ENCODE peak calls at places on chromosomes 3 and 15, in six cellular contexts. W, L, V, R, Q and T are unnamed samples.

GRCh38 chr3:157418104-157418503 is 18.5 kb upstream of the PTX3 start:
- DNase-seq in W (no peak), L (no peak), V (no peak), R (no peak), Q (no peak), T (no peak)

GRCh38 chr15:66718220-66718988 is 16.4 kb downstream of the SMAD6 start:
- DNase-seq in W (no peak), L (no peak), V (no peak), R (no peak), Q (no peak), T (no peak)

GRCh38 chr3:186487819-186488218 is 56.4 kb downstream of the CRYGS start:
- DNase-seq in W (peak; percentile 6), L (no peak), V (no peak), R (no peak), Q (no peak), T (no peak)

GRCh38 chr3:122415762-122416654 is at the start of gene WDR5B:
- DNase-seq in W (peak; percentile 98), L (peak; percentile 99), V (peak; percentile 97), R (peak; percentile 94), Q (peak; percentile 98), T (peak; percentile 100)

GRCh38 chr3:94647131-94647530 is 584.3 kb downstream of the NSUN3 start:
- DNase-seq in W (no peak), L (no peak), V (no peak), R (no peak), Q (peak; percentile 45), T (no peak)

GRCh38 chr3:87968668-87969067 is 90.1 kb downstream of the CGGBP1 start:
- DNase-seq in W (no peak), L (no peak), V (no peak), R (no peak), Q (no peak), T (no peak)

GRCh38 chr3:42209917-42210316 is 56.1 kb downstream of the CCK start:
- DNase-seq in W (no peak), L (no peak), V (no peak), R (no peak), Q (no peak), T (no peak)

GRCh38 chr3:36679384-36680200 is 84.8 kb downstream of the DCLK3 start:
- DNase-seq in W (peak; percentile 93), L (no peak), V (no peak), R (peak; percentile 58), Q (peak; percentile 46), T (peak; percentile 59)

GRCh38 chr3:14222900-14223594 is 44.4 kb downstream of the LSM3 start:
- DNase-seq in W (peak; percentile 65), L (no peak), V (no peak), R (no peak), Q (no peak), T (no peak)

GRCh38 chr15:80455668-80456442 is 51.7 kb downstream of the ARNT2 start:
- DNase-seq in W (peak; percentile 91), L (peak; percentile 83), V (peak; percentile 33), R (peak; percentile 93), Q (peak; percentile 78), T (peak; percentile 82)

GRCh38 chr3:46660543-46661523 is 32.6 kb downstream of the ALS2CL start:
- DNase-seq in W (no peak), L (no peak), V (peak; percentile 65), R (no peak), Q (no peak), T (no peak)

GRCh38 chr3:48407542-48408099 is 22.3 kb downstream of the PLXNB1 start:
- DNase-seq in W (no peak), L (no peak), V (no peak), R (no peak), Q (no peak), T (no peak)

GRCh38 chr3:50205719-50206276 is 727 bp downstream of the SLC38A3 start:
- DNase-seq in W (no peak), L (peak; percentile 73), V (peak; percentile 50), R (no peak), Q (no peak), T (no peak)

GRCh38 chr3:179446501-179446900 is 4.8 kb downstream of the GNB4 start:
- DNase-seq in W (peak; percentile 55), L (peak; percentile 28), V (no peak), R (no peak), Q (peak; percentile 24), T (no peak)

GRCh38 chr3:126329927-126330725 is 27.1 kb downstream of the KLF15 start:
- DNase-seq in W (no peak), L (no peak), V (no peak), R (no peak), Q (no peak), T (no peak)

GRCh38 chr3:195147649-195148121 is 123.3 kb downstream of the XXYLT1 start:
- DNase-seq in W (peak; percentile 75), L (no peak), V (peak; percentile 55), R (no peak), Q (no peak), T (no peak)

GRCh38 chr3:40649346-40649745 is 124.6 kb downstream of the ZNF621 start:
- DNase-seq in W (no peak), L (no peak), V (no peak), R (no peak), Q (no peak), T (no peak)

GRCh38 chr3:72492240-72492639 is 356.0 kb downstream of the SHQ1 start:
- DNase-seq in W (peak; percentile 96), L (no peak), V (peak; percentile 57), R (peak; percentile 71), Q (no peak), T (peak; percentile 84)

GRCh38 chr15:69931159-69931558 is 166.6 kb downstream of the TLE3 start:
- DNase-seq in W (no peak), L (no peak), V (no peak), R (no peak), Q (no peak), T (no peak)

GRCh38 chr15:57932348-57932747 is 133.2 kb downstream of the ALDH1A2 start:
- DNase-seq in W (no peak), L (no peak), V (no peak), R (no peak), Q (no peak), T (no peak)

GRCh38 chr3:47882338-47882737 is 79.4 kb downstream of the DHX30 start:
- DNase-seq in W (no peak), L (no peak), V (no peak), R (no peak), Q (no peak), T (no peak)

GRCh38 chr3:151918253-151919029 is 45.0 kb downstream of the SUCNR1 start:
- DNase-seq in W (peak; percentile 83), L (peak; percentile 53), V (no peak), R (peak; percentile 29), Q (peak; percentile 75), T (peak; percentile 31)

GRCh38 chr3:106929081-106929480 is 448.2 kb upstream of the CCDC54 start:
- DNase-seq in W (no peak), L (no peak), V (no peak), R (no peak), Q (no peak), T (no peak)

GRCh38 chr3:47603332-47603731 is 24.7 kb upstream of the CSPG5 start:
- DNase-seq in W (no peak), L (no peak), V (no peak), R (no peak), Q (no peak), T (no peak)

GRCh38 chr15:70505411-70505919 is 257.9 kb downstream of the UACA start:
- DNase-seq in W (peak; percentile 74), L (peak; percentile 72), V (no peak), R (peak; percentile 30), Q (peak; percentile 91), T (peak; percentile 91)

GRCh38 chr3:90015688-90016356 is 908.4 kb downstream of the EPHA3 start:
- DNase-seq in W (peak; percentile 85), L (peak; percentile 46), V (no peak), R (no peak), Q (no peak), T (peak; percentile 26)

GRCh38 chr3:183468424-183468823 is 40.0 kb upstream of the MCF2L2 start:
- DNase-seq in W (no peak), L (no peak), V (no peak), R (no peak), Q (no peak), T (no peak)

GRCh38 chr3:130963878-130964277 is 62.7 kb downstream of the ASTE1 start:
- DNase-seq in W (peak; percentile 96), L (peak; percentile 13), V (no peak), R (peak; percentile 82), Q (peak; percentile 75), T (peak; percentile 70)

GRCh38 chr15:76799760-76800159 is 105.4 kb downstream of the SCAPER start:
- DNase-seq in W (peak; percentile 61), L (no peak), V (no peak), R (peak; percentile 46), Q (peak; percentile 58), T (peak; percentile 27)

GRCh38 chr3:14460342-14461005 is 58.1 kb downstream of the SLC6A6 start:
- DNase-seq in W (peak; percentile 95), L (no peak), V (peak; percentile 78), R (peak; percentile 77), Q (peak; percentile 55), T (no peak)

DNA sequence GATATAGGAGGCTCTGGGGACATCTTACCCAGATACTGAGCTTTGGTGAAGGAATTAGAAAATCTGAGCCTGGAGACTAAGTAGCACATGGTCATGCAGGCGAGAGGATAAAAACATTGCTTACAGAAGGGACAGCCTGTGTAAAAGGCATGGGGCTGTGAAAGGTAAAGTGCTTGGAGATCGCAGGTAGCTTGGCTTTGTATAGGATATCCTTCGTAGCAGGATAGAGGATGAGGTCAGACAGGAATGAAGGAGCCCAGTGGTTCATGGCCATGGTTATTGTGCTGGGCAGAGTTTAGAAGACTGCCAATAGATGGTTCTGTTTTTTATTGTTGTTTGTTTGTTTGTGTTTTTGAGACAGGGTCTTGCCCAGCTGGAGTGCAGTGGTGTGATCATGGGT is 82.5 kb downstream of the SLMAP start:
- DNase-seq in W (no peak), L (no peak), V (no peak), R (no peak), Q (no peak), T (no peak)
- TF ChIP-seq CTCF in W (no peak), L (no peak), V (no peak), R (no peak), Q (no peak), T (no peak)

DNA sequence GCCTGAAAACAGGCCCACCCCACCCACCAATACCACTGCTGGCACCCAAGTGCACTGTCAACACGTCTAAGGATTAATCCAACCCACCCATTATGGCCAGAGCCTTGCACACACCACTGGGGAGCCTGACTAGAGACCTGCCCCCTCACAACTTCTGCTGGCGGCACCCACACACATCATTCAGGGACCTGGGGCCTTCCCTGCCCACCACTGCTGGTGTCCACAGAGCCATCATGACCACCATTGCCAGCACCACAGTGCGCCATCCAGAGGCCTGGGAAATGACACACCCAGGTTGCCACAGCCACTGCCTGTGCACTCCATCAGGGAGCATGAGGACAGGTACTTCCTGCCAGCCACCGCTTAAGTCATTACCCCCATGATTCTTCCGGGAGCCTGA is 67.0 kb upstream of the IMPG2 start:
- DNase-seq in W (no peak), L (no peak), V (no peak), R (no peak), Q (no peak), T (no peak)
- H3K27ac ChIP-seq in W (no peak overlapping the region), L (no peak overlapping the region), V (no peak overlapping the region), R (no peak overlapping the region), Q (no peak overlapping the region), T (no peak overlapping the region)

GRCh38 chr3:166324401-166324800 is 487.2 kb upstream of the BCHE start:
- DNase-seq in W (no peak), L (no peak), V (no peak), R (no peak), Q (no peak), T (no peak)

GRCh38 chr3:166322394-166322793 is 485.2 kb upstream of the BCHE start:
- DNase-seq in W (no peak), L (no peak), V (no peak), R (no peak), Q (no peak), T (peak; percentile 37)
- TF ChIP-seq CTCF in W (no peak), L (no peak), V (no peak), R (no peak), Q (no peak), T (no peak)

GRCh38 chr15:45892182-45892581 is 257.4 kb downstream of the SQOR start:
- DNase-seq in W (no peak), L (no peak), V (no peak), R (no peak), Q (no peak), T (peak; percentile 18)
- H3K27ac ChIP-seq in W (no peak overlapping the region), L (no peak overlapping the region), V (no peak overlapping the region), R (no peak overlapping the region), Q (no peak overlapping the region), T (no peak overlapping the region)